ENCODE peak calls at places on chromosomes 6 and 20, in four cellular contexts. U is A549, W is GM12878, K is K562. I is an unnamed sample.

GRCh38 chr6:11731423-11731822 is 47.2 kb downstream of the ADTRP start:
- DNase-seq in U (no peak), W (no peak), K (no peak), I (no peak)

GRCh38 chr6:111872521-111873177 is 603 bp downstream of the FYN start:
- DNase-seq in U (no peak), W (no peak), K (peak; percentile 19), I (peak; percentile 30)

GRCh38 chr6:145034664-145035063 is 700.7 kb downstream of the EPM2A start:
- DNase-seq in U (no peak), W (no peak), K (no peak), I (peak; percentile 22)

GRCh38 chr20:49207071-49207470 is 12.1 kb upstream of the DDX27 start:
- DNase-seq in U (no peak), W (no peak), K (peak; percentile 33), I (no peak)

GRCh38 chr6:52155791-52156576 is 30.2 kb upstream of the IL17A start:
- DNase-seq in U (no peak), W (peak; percentile 87), K (no peak), I (no peak)

GRCh38 chr20:4092136-4092479 is 76.8 kb upstream of the RNF24 start:
- DNase-seq in U (no peak), W (no peak), K (no peak), I (no peak)

GRCh38 chr20:46945465-46945864 is 50.8 kb downstream of the EYA2 start:
- DNase-seq in U (no peak), W (no peak), K (no peak), I (peak; percentile 30)

GRCh38 chr6:1535295-1535694 is 74.4 kb upstream of the FOXC1 start:
- DNase-seq in U (no peak), W (no peak), K (no peak), I (no peak)

GRCh38 chr6:36577298-36577697 is 16.9 kb upstream of the SRSF3 start:
- DNase-seq in U (peak; percentile 71), W (no peak), K (peak; percentile 55), I (peak; percentile 79)

GRCh38 chr6:51717477-51717876 is 369.9 kb downstream of the PKHD1 start:
- DNase-seq in U (no peak), W (no peak), K (no peak), I (no peak)

GRCh38 chr20:47586648-47587306 is 85.1 kb downstream of the NCOA3 start:
- DNase-seq in U (no peak), W (no peak), K (no peak), I (peak; percentile 57)

GRCh38 chr6:32608374-32608773 is 18.7 kb upstream of the HLA-DRB1 start:
- DNase-seq in U (no peak), W (no peak), K (no peak), I (no peak)

GRCh38 chr6:32609391-32609730 is 19.7 kb upstream of the HLA-DRB1 start:
- DNase-seq in U (no peak), W (no peak), K (no peak), I (no peak)

GRCh38 chr6:32610897-32611296 is 21.2 kb upstream of the HLA-DRB1 start:
- DNase-seq in U (no peak), W (no peak), K (no peak), I (no peak)

GRCh38 chr6:32607988-32608298 is 18.3 kb upstream of the HLA-DRB1 start:
- DNase-seq in U (no peak), W (no peak), K (no peak), I (no peak)

DNA sequence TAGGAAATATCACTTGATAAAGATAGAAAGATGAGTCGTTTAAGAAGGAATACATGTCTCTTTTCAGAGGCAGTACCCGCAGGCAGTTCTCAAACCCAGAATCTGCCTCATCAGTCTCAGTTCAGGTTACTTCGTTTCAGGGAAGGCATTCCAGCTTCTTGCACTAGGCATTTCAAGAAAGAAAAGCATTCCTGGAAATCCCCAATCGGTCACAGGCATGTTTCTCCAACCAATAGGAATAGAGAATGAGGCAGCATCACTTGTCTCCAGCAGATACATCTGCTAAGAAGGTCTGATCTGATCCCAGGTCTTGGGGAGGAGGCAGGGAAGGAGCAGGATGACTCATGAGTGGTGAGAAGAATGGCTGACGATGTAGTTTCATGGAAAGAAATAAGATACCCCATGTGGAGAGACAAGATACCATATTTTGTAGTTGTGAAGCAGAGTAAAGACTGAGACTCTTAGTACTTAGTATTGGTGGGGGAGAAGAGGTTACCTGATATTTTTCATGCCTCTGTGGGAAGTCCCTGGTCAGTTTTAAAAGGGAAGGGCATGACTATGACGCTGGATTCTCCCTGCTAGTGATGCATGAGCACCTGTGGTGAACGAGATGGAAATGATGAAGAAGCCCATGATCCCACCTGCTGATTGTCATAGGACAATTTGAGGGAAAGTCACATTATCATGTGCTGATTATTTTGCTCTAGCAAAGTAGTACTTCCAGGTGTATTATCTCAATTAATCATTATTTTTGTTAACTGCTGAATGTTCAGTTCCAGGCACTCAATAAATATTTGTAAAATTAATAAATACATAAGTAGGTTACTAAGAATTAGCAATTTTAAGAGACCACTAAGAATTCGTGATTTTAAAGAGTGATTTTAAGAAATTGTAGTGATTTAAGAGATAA is 20.3 kb upstream of the HLA-DRB1 start:
- DNase-seq in U (peak; percentile 25), W (peak; percentile 100), K (peak; percentile 84), I (peak; percentile 92)
- TF ChIP-seq RCOR1 in U (no peak), W (no peak), K (no peak), I (no peak)

GRCh38 chr6:117619178-117619577 is 16.9 kb upstream of the GOPC start:
- DNase-seq in U (no peak), W (no peak), K (no peak), I (no peak)

GRCh38 chr6:117629119-117629518 is 26.8 kb upstream of the GOPC start:
- DNase-seq in U (no peak), W (no peak), K (no peak), I (no peak)

GRCh38 chr6:117627533-117627932 is 25.2 kb upstream of the GOPC start:
- DNase-seq in U (no peak), W (no peak), K (no peak), I (no peak)

GRCh38 chr6:117624869-117625481 is 22.7 kb upstream of the GOPC start:
- DNase-seq in U (no peak), W (no peak), K (no peak), I (no peak)
- H3K9me3 ChIP-seq in U (peaks cover 17% of the 10 kb centered on the region), W (no peaks in the 10 kb centered on the region), K (peaks cover 4% of the 10 kb centered on the region), I (no peaks in the 10 kb centered on the region)

DNA sequence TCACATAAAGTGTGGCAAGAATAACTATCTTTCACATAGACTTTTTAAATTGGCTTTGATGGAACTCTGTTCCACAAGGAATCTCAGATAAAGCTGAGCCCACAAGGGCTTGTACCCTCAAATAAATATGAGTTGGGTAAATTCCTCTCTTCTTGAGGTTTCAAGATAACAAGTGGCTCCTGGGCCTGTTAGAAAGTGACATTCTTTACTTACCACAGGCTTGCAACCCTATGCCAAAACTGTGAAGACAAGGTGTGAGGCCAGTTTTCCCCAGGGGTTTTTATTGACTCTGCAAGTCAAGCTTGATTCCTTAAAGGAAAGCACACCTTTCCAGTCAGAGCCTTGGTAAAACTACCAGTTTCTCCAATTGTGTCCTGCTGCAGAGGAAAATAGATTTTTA is 664.8 kb upstream of the GJE1 start:
- DNase-seq in U (no peak), W (no peak), K (no peak), I (no peak)
- TF ChIP-seq CEBPB in U (no peak), W (no peak), K (no peak), I (no peak)

DNA sequence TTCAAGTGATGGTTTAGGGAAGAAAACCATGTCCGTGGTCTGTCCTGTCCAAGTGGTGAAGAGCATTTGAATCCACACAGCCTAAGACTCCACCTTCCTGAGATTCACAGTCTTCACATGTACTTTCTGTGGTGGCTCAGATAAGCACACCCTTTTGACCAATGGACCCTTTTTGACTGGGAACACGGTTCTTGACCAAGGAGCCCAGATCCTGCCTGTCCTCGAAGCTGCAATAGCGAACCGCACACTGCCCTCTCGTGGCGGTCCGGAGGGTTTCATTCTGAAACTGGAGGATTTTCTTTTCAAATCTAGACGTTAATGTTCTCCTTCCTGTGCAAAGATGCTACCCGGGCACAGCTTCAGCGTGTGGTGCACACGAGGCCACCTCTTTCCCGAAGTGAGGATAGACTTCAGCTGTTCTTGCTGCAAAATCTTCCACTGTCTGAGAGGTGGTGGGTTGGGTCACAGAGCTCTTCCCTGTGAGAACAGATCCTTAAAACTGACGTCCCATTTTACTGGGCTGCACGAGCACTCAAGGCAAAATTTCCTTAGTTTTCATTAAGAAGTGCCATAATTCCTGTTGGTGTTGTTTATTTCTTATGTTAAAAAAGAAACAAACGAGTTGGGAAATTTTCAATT is 90.5 kb downstream of the SYNJ2 start:
- DNase-seq in U (peak; percentile 58), W (peak; percentile 23), K (peak; percentile 87), I (peak; percentile 76)
- TF ChIP-seq RCOR1 in U (no peak), W (no peak), K (peak; percentile 48), I (no peak)

I was measured in IMR-90.